ENCODE peak calls at places on chromosomes 12 and 14, in five cellular contexts. D is HL-60, J is ELF-1, L is HS-5, W is hypothalamus. E is an unnamed sample.

GRCh38 chr14:88199882-88200281 is 123.2 kb downstream of the KCNK10 start:
- DNase-seq in J (no peak), D (no peak), L (no peak), W (no peak), E (no peak)

GRCh38 chr14:22570132-22570949 is 18.7 kb downstream of the DAD1 start:
- DNase-seq in L (peak; percentile 57), D (no peak), J (peak; percentile 92), W (peak; percentile 65), E (peak; percentile 62)

GRCh38 chr12:90152897-90153624 is 444.4 kb upstream of the ATP2B1 start:
- DNase-seq in L (no peak), D (no peak), J (peak; percentile 96), W (no peak), E (no peak)

GRCh38 chr12:49626169-49626835 is 2.9 kb downstream of the PRPF40B start:
- DNase-seq in D (no peak), J (no peak), W (no peak), L (no peak), E (no peak)

GRCh38 chr12:128920468-128920867 is 67.2 kb downstream of the GLT1D1 start:
- DNase-seq in J (no peak), D (no peak), L (no peak), W (no peak), E (no peak)

GRCh38 chr12:5988659-5989116 is 43.6 kb upstream of the ANO2 start:
- DNase-seq in W (peak; percentile 78), L (no peak), D (peak; percentile 10), J (peak; percentile 89), E (peak; percentile 74)

GRCh38 chr14:32078030-32078793 is 1.1 kb downstream of the ARHGAP5 start:
- DNase-seq in W (no peak), D (no peak), L (no peak), J (no peak), E (no peak)

GRCh38 chr14:71800878-71801277 is 131.4 kb upstream of the RGS6 start:
- DNase-seq in D (no peak), J (no peak), L (no peak), W (no peak), E (no peak)

GRCh38 chr12:94941440-94941862 is 62.0 kb downstream of the NDUFA12 start:
- DNase-seq in J (no peak), D (no peak), L (peak; percentile 87), W (no peak), E (no peak)

GRCh38 chr12:3049596-3050314 is 27.4 kb upstream of the TSPAN9 start:
- DNase-seq in L (no peak), D (no peak), J (no peak), W (no peak), E (no peak)

GRCh38 chr12:84983289-84983688 is 52.8 kb downstream of the TSPAN19 start:
- DNase-seq in D (no peak), L (no peak), J (peak; percentile 10), W (no peak), E (no peak)